ENCODE peak calls at places on chromosome 21, in nine cellular contexts. One of them, this sample, is unnamed.

GRCh38 chr21:38319781-38320180 is 63.0 kb downstream of the KCNJ15 start:
- DNase-seq in activated CD4-positive, alpha-beta T cell treated with anti-CD3 and anti-CD28 coated beads, Interleukin-2, amount 50 U/mL, for 4 hours: no peak
- DNase-seq in C1 segment of cervical spinal cord: no peak
- DNase-seq in cerebellar cortex: no peak
- DNase-seq in left ventricle myocardium inferior: no peak
- DNase-seq in dorsolateral prefrontal cortex: no peak
- DNase-seq in skeletal muscle cell: no peak
- DNase-seq in NCI-H2081: no peak
- DNase-seq in hypothalamus: no peak
- DNase-seq in this sample: no peak

GRCh38 chr21:15343066-15343465 is 278.3 kb upstream of the NRIP1 start:
- DNase-seq in activated CD4-positive, alpha-beta T cell treated with anti-CD3 and anti-CD28 coated beads, Interleukin-2, amount 50 U/mL, for 4 hours: no peak
- DNase-seq in C1 segment of cervical spinal cord: no peak
- DNase-seq in cerebellar cortex: no peak
- DNase-seq in left ventricle myocardium inferior: no peak
- DNase-seq in dorsolateral prefrontal cortex: no peak
- DNase-seq in skeletal muscle cell: peak
- DNase-seq in NCI-H2081: no peak
- DNase-seq in hypothalamus: no peak
- DNase-seq in this sample: no peak

GRCh38 chr21:42448683-42449082 is 45.0 kb downstream of the UBASH3A start:
- DNase-seq in activated CD4-positive, alpha-beta T cell treated with anti-CD3 and anti-CD28 coated beads, Interleukin-2, amount 50 U/mL, for 4 hours: no peak
- DNase-seq in C1 segment of cervical spinal cord: no peak
- DNase-seq in cerebellar cortex: no peak
- DNase-seq in left ventricle myocardium inferior: no peak
- DNase-seq in dorsolateral prefrontal cortex: no peak
- DNase-seq in skeletal muscle cell: no peak
- DNase-seq in NCI-H2081: no peak
- DNase-seq in hypothalamus: no peak
- DNase-seq in this sample: no peak

GRCh38 chr21:14603202-14603601 is 57.1 kb upstream of the SAMSN1 start:
- DNase-seq in activated CD4-positive, alpha-beta T cell treated with anti-CD3 and anti-CD28 coated beads, Interleukin-2, amount 50 U/mL, for 4 hours: no peak
- DNase-seq in C1 segment of cervical spinal cord: no peak
- DNase-seq in cerebellar cortex: no peak
- DNase-seq in left ventricle myocardium inferior: no peak
- DNase-seq in dorsolateral prefrontal cortex: no peak
- DNase-seq in skeletal muscle cell: peak
- DNase-seq in NCI-H2081: no peak
- DNase-seq in hypothalamus: no peak
- DNase-seq in this sample: no peak

GRCh38 chr21:40846057-40846456 is 901 bp downstream of the DSCAM start:
- DNase-seq in activated CD4-positive, alpha-beta T cell treated with anti-CD3 and anti-CD28 coated beads, Interleukin-2, amount 50 U/mL, for 4 hours: no peak
- DNase-seq in C1 segment of cervical spinal cord: no peak
- DNase-seq in cerebellar cortex: peak
- DNase-seq in left ventricle myocardium inferior: no peak
- DNase-seq in dorsolateral prefrontal cortex: no peak
- DNase-seq in skeletal muscle cell: no peak
- DNase-seq in NCI-H2081: peak
- DNase-seq in hypothalamus: no peak
- DNase-seq in this sample: no peak

GRCh38 chr21:25459993-25460392 is 147.3 kb downstream of the MRPL39 start:
- DNase-seq in activated CD4-positive, alpha-beta T cell treated with anti-CD3 and anti-CD28 coated beads, Interleukin-2, amount 50 U/mL, for 4 hours: no peak
- DNase-seq in C1 segment of cervical spinal cord: no peak
- DNase-seq in cerebellar cortex: no peak
- DNase-seq in left ventricle myocardium inferior: no peak
- DNase-seq in dorsolateral prefrontal cortex: no peak
- DNase-seq in skeletal muscle cell: no peak
- DNase-seq in NCI-H2081: no peak
- DNase-seq in hypothalamus: no peak
- DNase-seq in this sample: no peak

GRCh38 chr21:35197191-35197590 is 148.1 kb upstream of the RUNX1 start:
- DNase-seq in activated CD4-positive, alpha-beta T cell treated with anti-CD3 and anti-CD28 coated beads, Interleukin-2, amount 50 U/mL, for 4 hours: no peak
- DNase-seq in C1 segment of cervical spinal cord: no peak
- DNase-seq in cerebellar cortex: no peak
- DNase-seq in left ventricle myocardium inferior: no peak
- DNase-seq in dorsolateral prefrontal cortex: no peak
- DNase-seq in skeletal muscle cell: no peak
- DNase-seq in NCI-H2081: no peak
- DNase-seq in hypothalamus: no peak
- DNase-seq in this sample: no peak

GRCh38 chr21:46515109-46515508 is 56.4 kb downstream of the DIP2A start:
- DNase-seq in activated CD4-positive, alpha-beta T cell treated with anti-CD3 and anti-CD28 coated beads, Interleukin-2, amount 50 U/mL, for 4 hours: no peak
- DNase-seq in C1 segment of cervical spinal cord: peak
- DNase-seq in cerebellar cortex: peak
- DNase-seq in left ventricle myocardium inferior: peak
- DNase-seq in dorsolateral prefrontal cortex: peak
- DNase-seq in skeletal muscle cell: no peak
- DNase-seq in NCI-H2081: no peak
- DNase-seq in hypothalamus: no peak
- DNase-seq in this sample: no peak

GRCh38 chr21:35521293-35521692 is 472.2 kb upstream of the RUNX1 start:
- DNase-seq in activated CD4-positive, alpha-beta T cell treated with anti-CD3 and anti-CD28 coated beads, Interleukin-2, amount 50 U/mL, for 4 hours: no peak
- DNase-seq in C1 segment of cervical spinal cord: no peak
- DNase-seq in cerebellar cortex: no peak
- DNase-seq in left ventricle myocardium inferior: no peak
- DNase-seq in dorsolateral prefrontal cortex: no peak
- DNase-seq in skeletal muscle cell: no peak
- DNase-seq in NCI-H2081: no peak
- DNase-seq in hypothalamus: no peak
- DNase-seq in this sample: no peak

GRCh38 chr21:17436626-17437111 is 76.2 kb upstream of the CXADR start:
- DNase-seq in activated CD4-positive, alpha-beta T cell treated with anti-CD3 and anti-CD28 coated beads, Interleukin-2, amount 50 U/mL, for 4 hours: no peak
- DNase-seq in C1 segment of cervical spinal cord: no peak
- DNase-seq in cerebellar cortex: peak
- DNase-seq in left ventricle myocardium inferior: no peak
- DNase-seq in dorsolateral prefrontal cortex: no peak
- DNase-seq in skeletal muscle cell: no peak
- DNase-seq in NCI-H2081: peak
- DNase-seq in hypothalamus: no peak
- DNase-seq in this sample: no peak

GRCh38 chr21:29718081-29718815 is 221.5 kb downstream of the GRIK1 start:
- DNase-seq in activated CD4-positive, alpha-beta T cell treated with anti-CD3 and anti-CD28 coated beads, Interleukin-2, amount 50 U/mL, for 4 hours: no peak
- DNase-seq in C1 segment of cervical spinal cord: no peak
- DNase-seq in cerebellar cortex: no peak
- DNase-seq in left ventricle myocardium inferior: no peak
- DNase-seq in dorsolateral prefrontal cortex: no peak
- DNase-seq in skeletal muscle cell: peak
- DNase-seq in NCI-H2081: peak
- DNase-seq in hypothalamus: no peak
- DNase-seq in this sample: peak